ENCODE peak calls at places on chromosomes 3 and 15, in five cellular contexts. D is LoVo; A is heart right ventricle; V is midbrain; R is activated CD8-positive, alpha-beta memory T cell treated with anti-CD3 and anti-CD28 coated beads for 48 hours. T is an unnamed sample.

GRCh38 chr15:81054236-81054635 is 53.5 kb downstream of the TLNRD1 start:
- DNase-seq in D (no peak), A (no peak), V (no peak), R (no peak), T (no peak)

GRCh38 chr15:91515188-91515754 is 338.2 kb upstream of the SLCO3A1 start:
- DNase-seq in D (no peak), A (peak; percentile 36), V (no peak), R (no peak), T (no peak)

GRCh38 chr15:77633913-77634265 is 1.2 kb upstream of the LINGO1 start:
- DNase-seq in D (no peak), A (no peak), V (no peak), R (no peak), T (peak; percentile 21)

GRCh38 chr3:11567516-11568467 is 75.9 kb downstream of the VGLL4 start:
- DNase-seq in D (no peak), A (no peak), V (no peak), R (no peak), T (peak; percentile 89)

GRCh38 chr3:136547293-136547692 is 204.9 kb downstream of the STAG1 start:
- DNase-seq in D (no peak), A (no peak), V (no peak), R (no peak), T (no peak)

GRCh38 chr3:30042274-30042859 is 564.0 kb upstream of the TGFBR2 start:
- DNase-seq in D (peak; percentile 74), A (no peak), V (peak; percentile 69), R (no peak), T (peak; percentile 70)

GRCh38 chr15:101135532-101136166 is 116.2 kb downstream of the CHSY1 start:
- DNase-seq in D (no peak), A (no peak), V (no peak), R (no peak), T (no peak)

GRCh38 chr3:33315826-33316225 is 38.6 kb downstream of the FBXL2 start:
- DNase-seq in D (peak; percentile 43), A (no peak), V (no peak), R (no peak), T (no peak)

GRCh38 chr15:66565731-66566130 is at the start of gene LCTL:
- DNase-seq in D (no peak), A (no peak), V (peak; percentile 29), R (no peak), T (peak; percentile 61)

GRCh38 chr15:57878573-57878972 is 172.1 kb downstream of the POLR2M start:
- DNase-seq in D (peak; percentile 44), A (no peak), V (no peak), R (no peak), T (peak; percentile 45)

GRCh38 chr15:70792171-70792573 is 28.8 kb upstream of the UACA start:
- DNase-seq in D (peak; percentile 85), A (no peak), V (no peak), R (no peak), T (peak; percentile 69)

GRCh38 chr3:144358191-144358590 is 386.6 kb downstream of the DIPK2A start:
- DNase-seq in D (no peak), A (no peak), V (no peak), R (no peak), T (no peak)

GRCh38 chr3:125240496-125240895 is 27.9 kb upstream of the SLC12A8 start:
- DNase-seq in D (no peak), A (no peak), V (no peak), R (no peak), T (no peak)

GRCh38 chr3:129661766-129662165 is 55.3 kb upstream of the PLXND1 start:
- DNase-seq in D (no peak), A (no peak), V (no peak), R (no peak), T (no peak)

GRCh38 chr3:112512320-112512719 is 13.0 kb upstream of the BTLA start:
- DNase-seq in D (no peak), A (no peak), V (no peak), R (no peak), T (no peak)

GRCh38 chr3:85935171-85935570 is 976.4 kb downstream of the CADM2 start:
- DNase-seq in D (no peak), A (no peak), V (no peak), R (no peak), T (no peak)

GRCh38 chr15:89707577-89707976 is 17.0 kb downstream of the WDR93 start:
- DNase-seq in D (no peak), A (no peak), V (no peak), R (no peak), T (no peak)

GRCh38 chr15:65194826-65195541 is 9.8 kb upstream of the CLPX start:
- DNase-seq in D (no peak), A (no peak), V (no peak), R (no peak), T (no peak)

GRCh38 chr15:57259511-57260143 is 116.7 kb upstream of the CGNL1 start:
- DNase-seq in D (no peak), A (no peak), V (no peak), R (no peak), T (peak; percentile 49)

GRCh38 chr3:30644615-30645014 is 38.2 kb downstream of the TGFBR2 start:
- DNase-seq in D (no peak), A (no peak), V (no peak), R (no peak), T (no peak)

GRCh38 chr3:70849911-70850699 is 537.7 kb upstream of the MDFIC2 start:
- DNase-seq in D (peak; percentile 71), A (no peak), V (no peak), R (no peak), T (peak; percentile 59)

GRCh38 chr3:38575279-38575843 is 74.1 kb downstream of the SCN5A start:
- DNase-seq in D (no peak), A (no peak), V (no peak), R (no peak), T (no peak)

GRCh38 chr3:137295336-137295735 is 337.6 kb downstream of the IL20RB start:
- DNase-seq in D (no peak), A (no peak), V (no peak), R (no peak), T (no peak)

GRCh38 chr15:59762558-59762957 is 73.4 kb upstream of the BNIP2 start:
- DNase-seq in D (peak; percentile 33), A (no peak), V (no peak), R (no peak), T (no peak)

GRCh38 chr15:51727141-51727897 is 10.1 kb downstream of the LYSMD2 start:
- DNase-seq in D (no peak), A (no peak), V (no peak), R (no peak), T (no peak)

GRCh38 chr3:119205685-119206084 is 32.3 kb downstream of the UPK1B start:
- DNase-seq in D (no peak), A (no peak), V (no peak), R (no peak), T (no peak)

GRCh38 chr15:100703032-100703578 is 100.7 kb downstream of the ASB7 start:
- DNase-seq in D (no peak), A (no peak), V (no peak), R (no peak), T (no peak)

GRCh38 chr3:46085421-46086082 is 58.3 kb upstream of the XCR1 start:
- DNase-seq in D (no peak), A (no peak), V (no peak), R (no peak), T (no peak)

GRCh38 chr3:127628788-127629456 is at the start of gene PODXL2:
- DNase-seq in D (peak; percentile 55), A (peak; percentile 57), V (peak; percentile 30), R (no peak), T (peak; percentile 46)

GRCh38 chr3:4474683-4475490 is 7.8 kb upstream of the SUMF1 start:
- DNase-seq in D (no peak), A (no peak), V (peak; percentile 12), R (no peak), T (no peak)

GRCh38 chr15:98070132-98070531 is 109.6 kb downstream of the ARRDC4 start:
- DNase-seq in D (no peak), A (no peak), V (no peak), R (no peak), T (no peak)

GRCh38 chr3:46025139-46025538 is 2.1 kb downstream of the XCR1 start:
- DNase-seq in D (no peak), A (no peak), V (no peak), R (no peak), T (no peak)

GRCh38 chr3:187456268-187456667 is 88.1 kb downstream of the RTP4 start:
- DNase-seq in D (no peak), A (peak; percentile 35), V (peak; percentile 74), R (no peak), T (no peak)

GRCh38 chr3:14424711-14425573 is 22.5 kb downstream of the SLC6A6 start:
- DNase-seq in D (no peak), A (no peak), V (no peak), R (no peak), T (no peak)

GRCh38 chr3:3699816-3700633 is 99.2 kb upstream of the LRRN1 start:
- DNase-seq in D (no peak), A (no peak), V (no peak), R (no peak), T (peak; percentile 84)

T was measured in SW480.